ENCODE peak calls at places on chromosomes 6 and 20, in four cellular contexts. Q, Y, H and X are unnamed samples.

GRCh38 chr20:48723308-48724264 is 104.2 kb downstream of the PREX1 start:
- DNase-seq in Q (no peak), Y (no peak), H (peak), X (no peak)

GRCh38 chr6:156430361-156430760 is 346.8 kb upstream of the ARID1B start:
- DNase-seq in Q (no peak), Y (no peak), H (no peak), X (no peak)

GRCh38 chr20:32336918-32337347 is 21.2 kb upstream of the ASXL1 start:
- DNase-seq in Q (no peak), Y (peak), H (peak), X (peak)

GRCh38 chr6:137424243-137424642 is 70.0 kb downstream of the OLIG3 start:
- DNase-seq in Q (no peak), Y (no peak), H (no peak), X (no peak)

GRCh38 chr6:31332637-31333602 is 24.1 kb downstream of the HLA-B start:
- DNase-seq in Q (no peak), Y (no peak), H (no peak), X (no peak)

GRCh38 chr6:106446287-106446885 is 85.9 kb downstream of the CRYBG1 start:
- DNase-seq in Q (no peak), Y (no peak), H (no peak), X (peak)

GRCh38 chr6:170524188-170524535 is 28.9 kb downstream of the PSMB1 start:
- DNase-seq in Q (no peak), Y (no peak), H (no peak), X (no peak)

GRCh38 chr6:138017156-138017757 is 90.0 kb downstream of the PERP start:
- DNase-seq in Q (peak), Y (no peak), H (no peak), X (no peak)

GRCh38 chr6:27091661-27092315 is 155.7 kb upstream of the PRSS16 start:
- DNase-seq in Q (peak), Y (peak), H (peak), X (peak)

GRCh38 chr6:33430991-33431879 is 11.4 kb downstream of the SYNGAP1 start:
- DNase-seq in Q (peak), Y (peak), H (peak), X (peak)

GRCh38 chr6:161578478-161578877 is 304.6 kb upstream of the AGPAT4 start:
- DNase-seq in Q (no peak), Y (peak), H (no peak), X (no peak)

GRCh38 chr6:89411269-89412070 is 603 bp downstream of the RRAGD start:
- DNase-seq in Q (peak), Y (no peak), H (no peak), X (no peak)

GRCh38 chr6:138569970-138570715 is 70.8 kb upstream of the NHSL1 start:
- DNase-seq in Q (no peak), Y (no peak), H (peak), X (no peak)

GRCh38 chr20:61643631-61644386 is 391.7 kb downstream of the CDH4 start:
- DNase-seq in Q (no peak), Y (no peak), H (no peak), X (no peak)

GRCh38 chr6:25916330-25916729 is 14.2 kb downstream of the SLC17A2 start:
- DNase-seq in Q (no peak), Y (no peak), H (no peak), X (no peak)

GRCh38 chr6:41560440-41561192 is 14.4 kb downstream of the FOXP4 start:
- DNase-seq in Q (peak), Y (no peak), H (no peak), X (no peak)

GRCh38 chr20:61949714-61950630 is 115.7 kb downstream of the TAF4 start:
- DNase-seq in Q (peak), Y (no peak), H (peak), X (no peak)

GRCh38 chr6:854405-855073 is 161.6 kb upstream of the EXOC2 start:
- DNase-seq in Q (no peak), Y (no peak), H (no peak), X (no peak)

GRCh38 chr6:113824411-113824810 is 32.7 kb upstream of the MARCKS start:
- DNase-seq in Q (no peak), Y (no peak), H (no peak), X (no peak)

GRCh38 chr6:161482517-161482903 is 208.6 kb upstream of the AGPAT4 start:
- DNase-seq in Q (no peak), Y (no peak), H (no peak), X (no peak)

GRCh38 chr6:157761331-157761921 is 61.6 kb upstream of the SNX9 start:
- DNase-seq in Q (no peak), Y (no peak), H (no peak), X (no peak)

GRCh38 chr6:138099832-138100231 is 7.4 kb downstream of the PERP start:
- DNase-seq in Q (no peak), Y (no peak), H (no peak), X (no peak)

GRCh38 chr20:16846011-16846410 is 97.9 kb downstream of the OTOR start:
- DNase-seq in Q (no peak), Y (no peak), H (no peak), X (no peak)

GRCh38 chr20:23456416-23456815 is 3.7 kb upstream of the CST11 start:
- DNase-seq in Q (no peak), Y (no peak), H (no peak), X (no peak)

GRCh38 chr6:16334671-16335070 is 96.3 kb downstream of the GMPR start:
- DNase-seq in Q (no peak), Y (no peak), H (no peak), X (peak)

GRCh38 chr20:38842558-38842981 is 37.1 kb downstream of the PPP1R16B start:
- DNase-seq in Q (no peak), Y (no peak), H (no peak), X (no peak)

GRCh38 chr6:138257638-138258040 is 39.3 kb upstream of the PBOV1 start:
- DNase-seq in Q (no peak), Y (no peak), H (peak), X (no peak)

GRCh38 chr6:99905209-99906106 is 88.6 kb downstream of the MCHR2 start:
- DNase-seq in Q (no peak), Y (peak), H (peak), X (peak)

GRCh38 chr20:47487175-47487917 is 14.3 kb upstream of the NCOA3 start:
- DNase-seq in Q (no peak), Y (peak), H (no peak), X (no peak)

GRCh38 chr20:4591975-4592315 is 129.8 kb upstream of the PRND start:
- DNase-seq in Q (no peak), Y (no peak), H (no peak), X (no peak)

GRCh38 chr20:4597215-4597614 is 124.5 kb upstream of the PRND start:
- DNase-seq in Q (no peak), Y (no peak), H (no peak), X (no peak)

GRCh38 chr20:4593149-4593525 is 128.6 kb upstream of the PRND start:
- DNase-seq in Q (no peak), Y (no peak), H (no peak), X (no peak)

DNA sequence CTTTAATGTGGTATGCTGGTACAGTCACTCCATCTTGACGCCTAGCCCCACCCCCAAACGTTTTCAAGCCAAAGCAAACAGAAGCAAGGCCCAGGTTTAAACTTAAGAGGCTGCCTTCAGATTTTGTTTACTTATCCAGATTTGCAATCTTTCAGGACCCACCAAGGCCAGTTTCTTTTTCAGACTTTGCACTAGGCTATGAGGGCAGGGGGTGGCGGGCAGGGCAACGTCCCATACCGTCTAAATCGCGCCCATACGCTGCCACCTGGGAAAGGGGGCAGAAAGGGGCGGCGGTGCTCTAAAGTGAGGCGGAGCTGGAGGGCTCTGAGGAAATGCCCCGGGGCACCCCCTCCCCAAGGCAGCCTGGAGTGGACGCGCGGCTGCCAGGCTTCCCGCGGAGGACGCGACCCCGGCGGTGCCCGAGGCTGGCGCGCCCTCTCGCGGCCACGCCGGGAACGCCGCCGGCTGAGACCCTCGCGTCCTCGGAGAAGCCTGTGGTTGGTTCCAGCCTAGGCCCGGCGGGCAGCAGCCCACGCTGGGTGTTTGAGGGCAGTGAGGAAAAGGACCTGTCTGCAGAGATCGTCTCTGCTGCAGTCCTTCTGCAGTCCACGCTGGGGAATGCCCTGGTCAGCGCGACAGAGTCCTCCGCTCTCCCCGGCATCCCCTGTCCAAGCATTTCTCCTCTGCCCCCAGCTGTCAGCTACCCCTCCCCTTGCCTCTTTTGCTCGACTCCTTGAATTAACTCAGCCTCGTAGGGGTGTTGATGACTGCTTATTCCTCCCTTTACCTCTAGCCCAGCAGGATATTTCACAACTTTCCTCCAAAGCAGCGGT is 129.2 kb upstream of the PRND start:
- DNase-seq in Q (peak), Y (peak), H (peak), X (peak)
- TF ChIP-seq USF2 in Q (no peak), Y (no peak), H (no peak), X (no peak)

GRCh38 chr6:11772109-11772830 is 6.3 kb downstream of the ADTRP start:
- DNase-seq in Q (no peak), Y (peak), H (no peak), X (peak)
- TF ChIP-seq JUN in Q (no peak), Y (peak), H (no peak), X (peak)

GRCh38 chr6:112286010-112286409 is 31.6 kb upstream of the LAMA4 start:
- DNase-seq in Q (no peak), Y (no peak), H (no peak), X (no peak)
- TF ChIP-seq CEBPB in Q (no peak), Y (no peak), H (no peak), X (no peak)

GRCh38 chr6:3229566-3230274 is 2.3 kb upstream of the TUBB2B start:
- DNase-seq in Q (no peak), Y (peak), H (no peak), X (no peak)

GRCh38 chr6:3228046-3228671 is 706 bp upstream of the TUBB2B start:
- DNase-seq in Q (peak), Y (peak), H (no peak), X (no peak)

GRCh38 chr6:3227363-3228045 is at the start of gene TUBB2B:
- DNase-seq in Q (peak), Y (no peak), H (no peak), X (no peak)

GRCh38 chr6:3228791-3229565 is 1.5 kb upstream of the TUBB2B start:
- DNase-seq in Q (peak), Y (peak), H (no peak), X (no peak)

GRCh38 chr6:3226422-3227362 is 761 bp downstream of the TUBB2B start:
- DNase-seq in Q (peak), Y (peak), H (no peak), X (no peak)
- TF ChIP-seq USF2 in Q (no peak), Y (no peak), H (no peak), X (no peak)

GRCh38 chr20:20561172-20561571 is 151.3 kb downstream of the RALGAPA2 start:
- DNase-seq in Q (no peak), Y (no peak), H (no peak), X (no peak)
- TF ChIP-seq JUN in Q (no peak), Y (no peak), H (no peak), X (no peak)

DNA sequence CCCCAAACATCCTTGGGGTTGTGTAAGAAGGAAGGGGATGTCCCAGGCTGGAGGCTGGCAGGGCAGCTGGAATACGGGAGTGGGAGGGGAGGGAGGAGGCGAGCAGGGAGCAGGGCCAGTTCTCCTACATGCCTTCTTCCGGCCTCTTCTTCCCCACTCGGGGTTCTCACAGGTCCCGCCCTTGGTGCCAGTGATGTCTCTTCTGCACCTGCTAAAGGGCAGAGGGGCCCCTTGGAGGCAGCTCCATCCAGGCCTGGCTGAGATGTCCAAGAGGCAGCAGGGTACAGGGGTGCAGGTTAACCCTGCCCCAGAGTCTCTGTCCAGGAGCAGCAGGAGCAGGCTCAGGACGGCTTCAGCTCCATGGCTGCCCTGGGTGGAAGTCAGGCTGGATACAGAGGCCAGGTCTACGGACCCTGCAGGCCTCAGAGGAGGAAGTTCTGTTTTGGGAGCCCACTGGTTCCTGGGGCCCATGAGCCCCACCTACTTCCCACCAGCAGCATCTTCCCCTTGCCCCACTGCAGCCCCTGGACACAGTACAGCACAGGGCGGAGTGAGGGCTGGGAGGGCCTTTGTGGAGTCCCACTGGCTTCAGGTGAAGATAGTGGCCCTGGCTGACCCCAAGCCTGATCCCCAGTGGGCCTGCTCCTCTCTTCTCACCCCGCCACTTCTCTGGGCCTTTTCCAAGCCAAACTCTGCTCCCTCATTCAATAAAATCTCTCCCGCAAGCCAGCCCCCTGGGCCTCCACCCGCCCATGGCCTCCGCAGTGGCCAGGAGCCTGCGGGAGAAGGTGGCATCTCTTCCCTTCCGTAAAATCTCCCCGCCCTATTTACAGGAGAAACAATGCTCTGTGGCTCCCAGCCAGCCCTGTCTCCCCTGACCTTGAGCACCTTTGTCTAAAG is 60.4 kb downstream of the YTHDF1 start:
- DNase-seq in Q (no peak), Y (no peak), H (no peak), X (no peak)
- TF ChIP-seq CEBPB in Q (no peak), Y (no peak), H (no peak), X (no peak)